ENCODE peak calls at places on chromosomes 11 and 22, in four cellular contexts. T is stomach, I is body of pancreas, W is uterus. Q is an unnamed sample.

GRCh38 chr11:9053631-9054030 is 37.8 kb downstream of the SCUBE2 start:
- DNase-seq in T (no peak), I (no peak), W (no peak), Q (no peak)

GRCh38 chr11:124793466-124794278 is 6.5 kb downstream of the MSANTD2 start:
- DNase-seq in T (no peak), I (peak; percentile 32), W (no peak), Q (peak; percentile 70)

GRCh38 chr22:40420341-40421081 is 50.1 kb downstream of the SGSM3 start:
- DNase-seq in T (no peak), I (no peak), W (no peak), Q (no peak)

GRCh38 chr11:67010296-67010905 is 12.5 kb upstream of the SYT12 start:
- DNase-seq in T (no peak), I (no peak), W (no peak), Q (no peak)

GRCh38 chr11:70173018-70173417 is 30.1 kb upstream of the FADD start:
- DNase-seq in T (no peak), I (no peak), W (no peak), Q (no peak)

GRCh38 chr22:33925194-33925593 is 4.9 kb upstream of the LARGE1 start:
- DNase-seq in T (no peak), I (no peak), W (no peak), Q (no peak)

GRCh38 chr11:102438311-102439062 is 14.1 kb downstream of the TMEM123 start:
- DNase-seq in T (peak; percentile 53), I (peak; percentile 17), W (no peak), Q (no peak)

GRCh38 chr11:112839051-112839450 is 122.2 kb upstream of the NCAM1 start:
- DNase-seq in T (no peak), I (no peak), W (no peak), Q (no peak)

GRCh38 chr11:84902445-84902844 is 724.7 kb downstream of the DLG2 start:
- DNase-seq in T (no peak), I (no peak), W (no peak), Q (no peak)

GRCh38 chr11:132886335-132886734 is 646.0 kb downstream of the OPCML start:
- DNase-seq in T (no peak), I (no peak), W (no peak), Q (no peak)

GRCh38 chr11:116890607-116891006 is 53.2 kb upstream of the APOA1 start:
- DNase-seq in T (no peak), I (no peak), W (no peak), Q (no peak)

GRCh38 chr11:99682171-99682570 is 661.4 kb downstream of the CNTN5 start:
- DNase-seq in T (no peak), I (no peak), W (no peak), Q (no peak)

GRCh38 chr11:13114566-13115465 is 105.7 kb downstream of the RASSF10 start:
- DNase-seq in T (peak; percentile 50), I (peak; percentile 66), W (no peak), Q (no peak)

GRCh38 chr11:5226732-5227327 is at the start of gene HBB:
- DNase-seq in T (no peak), I (no peak), W (no peak), Q (no peak)

GRCh38 chr11:35047179-35047578 is 91.8 kb upstream of the CD44 start:
- DNase-seq in T (no peak), I (no peak), W (no peak), Q (no peak)

GRCh38 chr11:30990625-30991348 is 378.8 kb downstream of the DCDC1 start:
- DNase-seq in T (no peak), I (peak; percentile 6), W (no peak), Q (no peak)

GRCh38 chr11:78564037-78564888 is 10.4 kb downstream of the NARS2 start:
- DNase-seq in T (no peak), I (peak; percentile 45), W (no peak), Q (peak; percentile 83)

GRCh38 chr11:112751312-112751711 is 209.9 kb upstream of the NCAM1 start:
- DNase-seq in T (no peak), I (no peak), W (no peak), Q (no peak)

GRCh38 chr11:24509114-24509513 is 12.3 kb downstream of the LUZP2 start:
- DNase-seq in T (no peak), I (no peak), W (no peak), Q (peak; percentile 15)

GRCh38 chr11:116925050-116925449 is 87.6 kb upstream of the APOA1 start:
- DNase-seq in T (no peak), I (no peak), W (no peak), Q (no peak)

GRCh38 chr11:1852271-1852877 is 510 bp upstream of the LSP1 start:
- DNase-seq in T (no peak), I (no peak), W (no peak), Q (no peak)

GRCh38 chr11:3840870-3841425 is at the start of gene RHOG:
- DNase-seq in T (peak; percentile 81), I (peak; percentile 77), W (peak; percentile 81), Q (no peak)

GRCh38 chr11:132994038-132994502 is 538.2 kb downstream of the OPCML start:
- DNase-seq in T (no peak), I (no peak), W (no peak), Q (no peak)

GRCh38 chr11:10666976-10667892 is 26.3 kb downstream of the IRAG1 start:
- DNase-seq in T (no peak), I (no peak), W (no peak), Q (no peak)

GRCh38 chr22:18077639-18078328 is at the start of gene PEX26:
- DNase-seq in T (peak; percentile 96), I (peak; percentile 96), W (peak; percentile 92), Q (peak; percentile 93)

GRCh38 chr11:1780700-1781592 is 17.2 kb upstream of the CTSD start:
- DNase-seq in T (no peak), I (no peak), W (no peak), Q (no peak)

GRCh38 chr22:49111085-49111484 is 716.6 kb downstream of the BRD1 start:
- DNase-seq in T (no peak), I (no peak), W (no peak), Q (no peak)

GRCh38 chr11:31480930-31481329 is 28.5 kb downstream of the IMMP1L start:
- DNase-seq in T (no peak), I (no peak), W (no peak), Q (no peak)

GRCh38 chr22:46578824-46579561 is 41.2 kb upstream of the GRAMD4 start:
- DNase-seq in T (peak; percentile 57), I (peak; percentile 74), W (no peak), Q (no peak)

GRCh38 chr22:46518038-46518437 is 19.4 kb downstream of the CELSR1 start:
- DNase-seq in T (no peak), I (no peak), W (no peak), Q (no peak)

GRCh38 chr11:66859686-66860448 is 3.0 kb downstream of the LRFN4 start:
- DNase-seq in T (no peak), I (no peak), W (no peak), Q (no peak)

GRCh38 chr11:44630511-44631210 is 65.2 kb downstream of the CD82 start:
- DNase-seq in T (peak; percentile 7), I (no peak), W (no peak), Q (no peak)

GRCh38 chr11:112540261-112540660 is 279.6 kb upstream of the PLET1 start:
- DNase-seq in T (no peak), I (no peak), W (no peak), Q (no peak)

GRCh38 chr11:14190992-14191773 is 167.8 kb downstream of the RRAS2 start:
- DNase-seq in T (no peak), I (no peak), W (no peak), Q (no peak)

DNA sequence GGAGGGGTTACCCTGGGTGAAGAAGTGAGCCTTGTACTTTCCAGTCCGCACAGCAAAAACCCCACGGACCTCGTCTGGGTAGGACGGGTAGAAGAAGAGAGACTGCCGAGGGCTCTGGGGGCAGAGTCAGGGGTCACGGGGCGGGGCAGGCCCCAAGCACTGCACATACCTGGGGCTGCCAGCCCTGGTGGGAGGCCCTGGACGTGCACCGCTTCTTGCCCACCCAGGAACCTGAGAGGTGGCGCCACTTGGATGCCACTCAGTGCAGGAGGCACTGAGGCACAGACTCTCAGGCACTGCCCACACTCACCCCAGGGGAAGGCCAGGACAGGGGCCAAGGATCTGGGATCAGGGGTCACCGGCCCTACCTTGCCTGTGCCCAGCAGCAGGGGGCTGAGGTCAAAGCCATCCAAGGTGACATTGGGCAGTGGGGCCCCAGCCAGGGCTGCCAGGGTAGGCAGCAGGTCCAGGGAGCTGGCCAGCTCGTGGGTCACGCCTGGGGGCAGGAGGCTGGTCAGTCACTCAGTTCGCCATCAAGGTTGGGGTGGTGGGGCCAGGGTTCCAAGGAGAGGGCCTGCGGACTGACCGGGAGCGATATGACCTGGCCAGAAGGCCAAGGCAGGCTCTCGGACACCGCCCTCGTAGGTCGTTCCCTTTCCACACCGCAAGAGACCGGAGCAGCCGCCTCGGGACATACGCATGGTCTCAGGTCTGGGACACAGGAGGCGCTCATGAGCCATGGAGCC is 2.2 kb downstream of the ARSA start:
- DNase-seq in T (peak; percentile 21), I (no peak), W (no peak), Q (no peak)
- TF ChIP-seq CTCF in T (no peak), I (no peak), W (no peak), Q (peak; percentile 26)

DNA sequence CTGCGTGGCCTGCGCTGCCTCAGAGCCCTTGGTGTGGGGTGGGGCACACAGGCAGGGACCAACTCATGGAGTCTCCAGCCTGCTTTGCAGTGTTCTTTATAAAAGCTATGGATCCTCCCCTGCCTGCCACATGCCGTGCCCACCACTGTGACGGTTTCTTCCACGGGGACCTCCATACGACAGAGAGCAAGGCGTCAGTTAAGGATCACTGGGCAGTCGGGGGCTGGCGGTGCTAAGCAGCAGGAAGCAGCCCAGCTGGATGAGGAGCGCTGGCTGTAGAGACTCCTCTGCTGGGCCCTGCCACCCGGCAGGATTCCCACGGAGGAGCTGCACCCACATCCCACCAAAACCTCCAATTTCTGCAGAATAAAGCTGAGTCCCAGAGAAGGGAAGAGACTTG is 23.1 kb upstream of the EFCAB6 start:
- DNase-seq in T (no peak), I (no peak), W (no peak), Q (no peak)
- TF ChIP-seq POLR2A in T (no peak), I (no peak), W (no peak), Q (no peak)

DNA sequence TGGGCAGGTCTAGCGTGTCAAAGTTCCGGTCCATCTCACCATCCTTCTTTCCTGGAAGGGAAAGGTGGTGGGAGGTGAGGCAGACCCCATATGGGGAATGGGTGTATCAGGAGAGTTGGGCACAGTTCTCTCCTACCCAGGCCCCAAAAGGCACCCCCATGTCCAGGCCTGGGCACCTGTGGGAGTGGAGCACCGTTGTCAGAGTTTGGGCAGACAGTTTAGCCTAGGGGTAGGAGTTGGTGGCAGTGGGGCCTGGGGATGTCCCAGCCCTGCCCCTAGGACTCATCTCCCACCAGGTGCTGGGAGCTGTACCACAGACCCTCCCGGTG is 34.1 kb upstream of the TXNRD2 start:
- DNase-seq in T (no peak), I (no peak), W (no peak), Q (no peak)
- H3K27ac ChIP-seq in T (no peak overlapping the region), I (no peak overlapping the region), W (no peak overlapping the region), Q (peak overlapping the region; percentile 65)

GRCh38 chr11:17351171-17351509 is 460 bp upstream of the NCR3LG1 start:
- DNase-seq in T (no peak), I (no peak), W (no peak), Q (no peak)
- TF ChIP-seq CTCF in T (no peak), I (no peak), W (no peak), Q (no peak)

GRCh38 chr11:20458905-20459632 is 71.6 kb downstream of the PRMT3 start:
- DNase-seq in T (no peak), I (no peak), W (no peak), Q (peak; percentile 34)
- TF ChIP-seq POLR2A in T (no peak), I (no peak), W (no peak), Q (no peak)